ENCODE peak calls at places on chromosome 20, in nine cellular contexts. Z is K562, Y is adrenal gland, D is breast epithelium, B is transverse colon, E is body of pancreas, X is A549, V is stomach, I is uterus. R is an unnamed sample.
A peak's percentile ranks its signal among the peaks of the same experiment; 100 is the strongest.

GRCh38 chr20:2942439-2942838 is 69.2 kb downstream of the PTPRA start:
- DNase-seq in V (no peak), E (no peak), B (no peak), Z (no peak), Y (no peak), D (no peak), I (no peak), X (no peak), R (no peak)

GRCh38 chr20:34703573-34704176 is 469 bp upstream of the TP53INP2 start:
- DNase-seq in X (no peak), D (peak; percentile 58), E (peak; percentile 43), I (no peak), Y (peak; percentile 48), B (peak; percentile 58), V (peak; percentile 55), Z (peak; percentile 36), R (peak; percentile 71)

GRCh38 chr20:50070361-50070760 is 42.6 kb downstream of the UBE2V1 start:
- DNase-seq in V (no peak), E (no peak), Y (no peak), I (no peak), B (no peak), D (no peak), X (no peak), Z (peak; percentile 39), R (no peak)

GRCh38 chr20:43689165-43689564 is 22.3 kb downstream of the MYBL2 start:
- DNase-seq in I (no peak), B (no peak), V (no peak), Y (no peak), D (no peak), X (no peak), E (no peak), Z (no peak), R (no peak)

GRCh38 chr20:50788045-50788867 is 6.6 kb upstream of the BCAS4 start:
- DNase-seq in I (peak; percentile 64), D (no peak), X (peak; percentile 88), E (peak; percentile 39), B (no peak), Y (peak; percentile 44), Z (peak; percentile 70), V (no peak), R (peak; percentile 28)

GRCh38 chr20:24470031-24470781 is 777 bp downstream of the SYNDIG1 start:
- DNase-seq in E (no peak), V (no peak), B (no peak), Y (no peak), D (peak; percentile 56), Z (no peak), X (peak; percentile 31), I (no peak), R (no peak)

GRCh38 chr20:50336631-50337030 is 146.0 kb downstream of the CEBPB start:
- DNase-seq in V (no peak), E (no peak), I (no peak), Z (no peak), X (no peak), B (no peak), Y (no peak), D (no peak), R (no peak)

GRCh38 chr20:25272223-25273000 is 24.5 kb downstream of the PYGB start:
- DNase-seq in I (no peak), Y (peak; percentile 3), D (no peak), B (peak; percentile 7), V (peak; percentile 9), E (no peak), Z (no peak), X (no peak), R (no peak)

GRCh38 chr20:25532015-25532751 is 53.1 kb downstream of the NINL start:
- DNase-seq in Z (no peak), Y (peak; percentile 21), I (no peak), X (no peak), D (no peak), E (no peak), B (no peak), V (no peak), R (no peak)

GRCh38 chr20:2706688-2707352 is 14.2 kb downstream of the EBF4 start:
- DNase-seq in B (no peak), Y (no peak), X (no peak), Z (no peak), E (no peak), D (no peak), I (no peak), V (no peak), R (no peak)

GRCh38 chr20:33007376-33008335 is at the start of gene BPIFB2:
- DNase-seq in D (peak; percentile 72), E (no peak), X (no peak), V (no peak), Y (no peak), I (no peak), B (no peak), Z (no peak), R (peak; percentile 70)
- TF ChIP-seq POLR2A in D (no peak), E (no peak), X (no peak), V (no peak), Y (no peak), I (no peak), B (no peak), Z (no peak), R (no peak)

DNA sequence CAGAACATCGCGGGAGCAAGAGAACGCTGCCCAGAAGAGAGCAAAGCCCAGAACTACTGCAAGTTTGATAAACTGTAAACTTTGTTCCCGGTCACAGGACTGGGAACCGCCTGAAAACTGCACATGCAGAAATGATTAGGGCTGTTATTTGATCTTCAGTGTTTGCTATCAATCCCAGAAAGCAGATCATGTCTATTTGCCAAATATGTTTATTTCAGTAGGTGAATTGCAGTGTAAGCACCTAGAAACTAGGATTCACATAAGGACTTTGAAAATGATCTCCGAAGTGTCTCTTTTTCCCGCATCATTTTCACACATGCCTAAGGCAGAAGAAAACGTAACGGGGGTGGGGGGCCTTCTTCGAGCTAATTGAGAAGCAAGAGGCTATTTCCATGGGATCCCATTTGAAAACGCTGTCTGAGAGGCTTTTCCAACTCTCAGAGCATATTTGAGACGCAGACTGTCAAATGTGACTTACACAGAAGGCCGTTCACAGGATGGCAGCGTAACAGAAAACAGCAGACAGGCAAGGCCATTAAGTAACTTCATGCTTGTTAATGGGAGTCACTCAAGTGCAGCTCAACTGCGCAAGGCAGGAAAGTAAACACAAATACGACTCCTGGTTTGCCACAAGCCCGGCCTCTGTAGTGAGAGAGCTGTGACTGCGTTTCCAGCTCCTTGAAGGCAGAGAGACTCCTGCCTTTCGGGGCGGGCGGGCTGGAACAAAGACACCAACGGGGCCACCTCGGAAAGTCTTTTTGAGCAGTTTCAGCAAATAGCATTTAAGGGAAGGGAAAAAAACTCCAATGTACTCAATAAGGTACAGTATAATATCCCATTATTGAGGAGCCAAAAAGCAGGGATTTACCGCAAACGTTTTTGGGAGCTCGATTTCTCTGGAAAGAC is 144.7 kb upstream of the ZNF217 start:
- DNase-seq in D (peak; percentile 84), E (peak; percentile 90), V (peak; percentile 85), I (peak; percentile 64), B (peak; percentile 47), Y (peak; percentile 50), Z (peak; percentile 86), X (peak; percentile 67), R (peak; percentile 94)
- TF ChIP-seq POLR2A in D (peak; percentile 14), E (peak; percentile 92), V (no peak), I (peak; percentile 48), B (peak; percentile 39), Y (peak; percentile 29), Z (peak; percentile 63), X (peak; percentile 41), R (peak; percentile 76)

GRCh38 chr20:64072664-64073063 is 6.7 kb downstream of the RGS19 start:
- DNase-seq in I (no peak), D (no peak), B (no peak), V (no peak), E (no peak), Y (no peak), Z (no peak), X (no peak), R (no peak)

GRCh38 chr20:64073476-64074183 is 5.7 kb downstream of the RGS19 start:
- DNase-seq in B (no peak), Z (no peak), E (no peak), I (no peak), Y (no peak), X (no peak), D (no peak), V (no peak), R (no peak)

GRCh38 chr20:64069614-64070243 is 6.7 kb downstream of the TCEA2 start:
- DNase-seq in D (no peak), B (no peak), V (peak; percentile 48), X (peak; percentile 87), Y (no peak), I (no peak), Z (no peak), E (peak; percentile 58), R (no peak)

GRCh38 chr20:64070244-64070993 is 7.4 kb downstream of the TCEA2 start:
- DNase-seq in X (no peak), I (no peak), E (no peak), B (no peak), D (no peak), Z (no peak), Y (no peak), V (no peak), R (no peak)

DNA sequence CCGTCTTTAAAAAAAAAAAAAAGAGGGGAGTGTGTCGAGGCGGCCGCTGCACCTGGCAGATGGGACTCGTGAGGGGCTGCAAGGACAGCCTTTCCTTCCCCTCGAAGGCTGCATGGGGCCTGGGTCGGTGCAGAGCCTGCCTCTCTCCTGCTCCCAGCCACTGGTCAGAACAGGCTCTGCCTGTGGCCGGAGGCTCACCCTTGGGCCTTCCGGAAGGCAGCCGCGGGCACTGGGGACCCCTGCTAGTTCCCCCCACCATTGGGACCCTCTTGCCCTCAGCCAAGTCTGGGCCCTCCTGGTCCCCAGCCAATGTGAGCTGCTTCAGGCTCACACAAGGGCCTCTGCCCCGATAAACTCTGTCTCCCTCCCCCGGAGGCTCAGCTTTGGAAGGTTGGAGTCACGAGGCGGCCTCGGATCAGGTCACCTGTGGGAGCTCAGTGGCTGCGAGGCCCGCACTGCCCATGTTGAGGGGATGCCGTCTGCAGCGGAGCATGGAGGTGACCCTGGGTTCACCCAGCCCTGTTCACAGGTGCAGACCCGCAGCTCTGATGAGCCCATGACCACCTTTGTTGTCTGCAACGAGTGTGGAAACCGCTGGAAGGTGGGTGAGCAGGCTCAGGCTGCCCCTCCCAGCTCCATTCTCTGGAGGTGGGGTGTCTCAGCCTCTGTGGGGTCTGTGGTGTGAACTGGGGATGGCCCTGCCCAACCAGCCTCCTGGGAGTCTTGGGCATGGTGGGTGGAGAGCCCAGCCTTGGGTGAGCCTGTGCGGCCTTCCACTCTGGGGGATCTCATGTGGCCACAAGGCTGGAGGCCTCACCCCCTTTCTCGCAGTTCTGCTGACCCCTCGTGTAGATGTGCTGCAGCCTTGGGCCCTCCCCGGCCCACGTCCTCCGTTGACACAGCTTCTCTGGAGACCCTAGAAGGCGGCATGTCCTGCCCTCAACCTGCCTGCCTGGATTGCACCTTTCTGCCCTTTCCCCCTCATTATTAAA is 7.7 kb downstream of the RGS19 start:
- DNase-seq in D (no peak), E (no peak), Z (no peak), Y (no peak), V (no peak), X (no peak), I (no peak), B (no peak), R (no peak)
- TF ChIP-seq POLR2A in D (no peak), E (no peak), Z (no peak), Y (no peak), V (no peak), X (no peak), I (no peak), B (no peak), R (no peak)

DNA sequence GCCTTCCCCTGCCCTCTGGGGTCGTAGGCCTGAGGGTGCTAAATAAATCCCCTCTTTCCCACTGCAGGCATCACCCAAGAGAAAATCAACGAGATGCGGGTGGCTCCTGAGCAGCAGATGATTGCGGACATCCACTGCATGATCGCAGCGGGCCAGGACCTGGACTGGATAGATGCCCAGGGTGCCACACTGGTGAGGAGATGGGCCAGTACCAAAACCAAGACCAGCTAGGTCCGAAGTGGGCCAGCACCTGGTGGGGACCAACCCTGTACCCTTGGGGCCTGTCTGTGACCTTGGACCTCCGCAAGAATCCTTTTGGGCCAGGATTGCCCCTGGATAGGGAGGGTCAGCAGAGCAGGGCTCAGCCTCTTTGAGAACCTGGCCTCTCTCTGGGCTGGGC is 23.6 kb upstream of the FAM83D start:
- DNase-seq in B (no peak), I (no peak), Z (no peak), Y (no peak), V (no peak), E (no peak), D (no peak), X (no peak), R (no peak)
- TF ChIP-seq POLR2A in B (no peak), I (no peak), Z (no peak), Y (no peak), V (no peak), E (no peak), D (no peak), X (no peak), R (no peak)

R was measured in prostate gland.